ENCODE peak calls at places on chromosomes 5 and 9, in nine cellular contexts. F is coronary artery, A is K562, Y is GM23248, I is colonic mucosa, U is mucosa of descending colon, N is HCT116, G is astrocyte of the spinal cord, D is BJ. X is an unnamed sample.

GRCh38 chr5:56402273-56403223 is 169.4 kb upstream of the ANKRD55 start:
- DNase-seq in G (no peak), A (no peak), U (no peak), I (no peak), N (no peak), D (no peak), F (no peak), Y (no peak), X (no peak)

GRCh38 chr9:16496908-16497307 is 373.6 kb downstream of the BNC2 start:
- DNase-seq in D (no peak), F (no peak), G (no peak), Y (no peak), N (no peak), U (no peak), I (no peak), A (no peak), X (no peak)

GRCh38 chr9:126722252-126722921 is 82.5 kb upstream of the ZBTB43 start:
- DNase-seq in A (peak), I (peak), F (no peak), U (peak), D (no peak), G (peak), Y (peak), N (peak), X (peak)

GRCh38 chr5:37086466-37087178 is 162.6 kb downstream of the CPLANE1 start:
- DNase-seq in A (no peak), U (peak), G (peak), N (no peak), I (peak), D (peak), F (no peak), Y (peak), X (no peak)

GRCh38 chr5:143213231-143213850 is 190.1 kb downstream of the NR3C1 start:
- DNase-seq in D (peak), G (peak), Y (peak), A (no peak), N (no peak), F (no peak), U (no peak), I (no peak), X (no peak)

GRCh38 chr9:87109851-87110250 is 162.5 kb upstream of the GAS1 start:
- DNase-seq in F (no peak), G (peak), D (peak), A (no peak), U (no peak), N (no peak), Y (peak), I (no peak), X (no peak)

GRCh38 chr9:109190151-109190550 is 23.1 kb upstream of the FRRS1L start:
- DNase-seq in I (no peak), N (no peak), G (no peak), U (no peak), Y (peak), D (no peak), A (no peak), F (no peak), X (no peak)

GRCh38 chr5:173663810-173664526 is 47.5 kb upstream of the BOD1 start:
- DNase-seq in U (peak), G (peak), D (no peak), F (no peak), N (no peak), A (peak), I (peak), Y (peak), X (no peak)

GRCh38 chr5:74196233-74196632 is 444.3 kb downstream of the ENC1 start:
- DNase-seq in Y (no peak), D (no peak), U (no peak), N (no peak), I (no peak), G (no peak), F (no peak), A (no peak), X (no peak)

GRCh38 chr5:16808021-16808420 is 128.1 kb downstream of the MYO10 start:
- DNase-seq in N (no peak), F (no peak), Y (no peak), G (no peak), D (no peak), A (no peak), U (no peak), I (no peak), X (no peak)

GRCh38 chr5:73558950-73559349 is 6.5 kb downstream of the ANKRA2 start:
- DNase-seq in A (no peak), U (no peak), D (no peak), I (no peak), G (no peak), Y (peak), F (no peak), N (no peak), X (no peak)

GRCh38 chr5:126811515-126812198 is 34.7 kb downstream of the LMNB1 start:
- DNase-seq in G (peak), A (no peak), I (no peak), U (no peak), D (no peak), Y (peak), F (no peak), N (no peak), X (no peak)

GRCh38 chr9:81052846-81053245 is 636.5 kb downstream of the TLE1 start:
- DNase-seq in A (no peak), N (no peak), Y (peak), F (no peak), U (no peak), G (peak), D (no peak), I (no peak), X (no peak)

GRCh38 chr5:124504081-124504916 is 242.1 kb downstream of the ZNF608 start:
- DNase-seq in U (no peak), G (peak), F (no peak), N (no peak), A (no peak), I (no peak), D (no peak), Y (no peak), X (no peak)

DNA sequence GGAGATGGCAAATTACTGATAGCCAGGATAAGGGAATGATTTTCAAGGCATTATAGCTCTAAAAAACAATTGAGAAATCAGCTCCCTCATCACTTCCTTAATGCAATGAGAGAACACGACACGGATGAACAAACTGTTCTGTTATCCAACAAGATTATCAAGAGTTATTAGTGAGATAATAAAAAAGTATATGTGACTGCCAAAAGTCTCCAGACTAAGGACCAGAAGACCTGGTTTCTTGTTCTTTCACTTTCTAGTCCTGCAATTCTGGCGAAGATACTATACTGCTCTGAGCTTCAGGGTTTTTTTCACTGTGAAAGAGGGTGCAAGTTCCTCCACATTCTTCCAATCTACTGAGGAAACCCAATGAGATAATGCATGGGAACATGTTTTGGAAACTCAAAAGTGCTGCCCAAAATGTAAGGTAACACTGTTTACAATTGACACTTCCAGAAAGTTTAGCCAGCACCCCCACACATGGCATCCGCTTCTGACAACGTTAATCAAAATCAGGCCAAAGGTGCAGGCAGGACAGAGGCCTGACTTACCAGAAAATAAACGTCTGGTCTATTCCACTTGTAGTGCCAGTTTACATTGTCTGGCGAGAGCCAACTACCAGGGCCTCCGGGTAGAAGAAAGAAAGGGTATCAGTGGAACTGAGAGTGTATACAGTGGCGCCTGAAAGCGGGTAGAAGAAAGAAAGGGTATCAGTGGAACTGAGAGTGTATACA is 254.3 kb downstream of the DOCK8 start:
- DNase-seq in U (peak), F (no peak), N (no peak), A (no peak), Y (no peak), G (no peak), I (peak), D (no peak), X (no peak)
- H3K4me3 ChIP-seq in U (no peak), F (peak), N (no peak), A (no peak), Y (no peak), G (no peak), I (peak), D (no peak), X (peak)

DNA sequence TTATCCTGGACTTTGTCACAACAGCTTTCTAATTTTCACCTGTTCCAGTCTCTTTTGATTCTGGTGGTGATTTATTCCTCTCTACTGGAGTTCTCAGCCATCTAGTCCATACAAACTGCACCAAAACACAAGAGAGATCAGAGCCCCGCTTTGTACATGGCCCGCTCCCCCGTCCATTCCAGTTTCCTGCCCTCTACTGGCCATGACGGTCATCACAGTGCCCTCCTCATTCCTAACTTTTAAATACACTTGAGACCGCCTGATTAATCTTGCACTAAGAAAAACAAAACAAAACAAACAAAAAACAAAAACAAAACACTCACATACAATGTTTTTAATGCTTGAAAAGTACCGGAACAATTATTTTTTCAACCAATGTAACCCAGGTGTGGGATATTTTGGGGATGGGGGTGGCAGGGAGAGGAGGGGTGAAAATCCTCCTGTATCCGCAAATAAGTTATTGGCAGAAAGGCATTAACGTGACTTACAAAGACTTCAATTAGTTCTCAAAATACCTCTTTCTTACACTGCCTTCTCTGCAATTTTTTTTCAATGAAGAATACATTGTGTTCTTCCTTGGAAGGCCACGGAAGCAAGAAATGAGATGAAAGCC is 84.8 kb upstream of the PAM start:
- DNase-seq in G (no peak), I (no peak), U (peak), F (no peak), N (peak), Y (peak), A (peak), D (no peak), X (no peak)
- H3K4me3 ChIP-seq in G (no peak), I (no peak), U (no peak), F (no peak), N (peak), Y (no peak), A (peak), D (no peak), X (no peak)

DNA sequence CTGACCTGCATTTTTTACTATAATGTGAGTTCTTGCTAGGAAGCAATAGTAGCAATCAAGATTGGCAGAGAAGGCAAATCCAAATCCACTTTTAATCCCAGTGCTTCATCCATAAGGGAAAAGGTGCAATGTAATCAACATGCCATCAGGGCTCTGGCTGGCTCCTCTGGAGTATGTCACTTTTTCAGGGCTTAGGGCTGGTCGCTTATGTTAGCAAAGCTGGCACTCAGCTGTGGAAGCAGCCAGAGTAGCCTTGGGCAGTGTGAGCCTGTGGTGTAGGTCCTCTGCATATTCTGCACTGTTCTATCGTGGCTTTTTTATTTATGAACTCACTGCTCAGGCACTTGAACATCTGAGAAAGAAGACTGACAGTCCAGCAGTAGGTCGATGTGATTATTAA is 16.1 kb downstream of the ACTBL2 start:
- DNase-seq in Y (no peak), N (no peak), G (no peak), U (no peak), I (no peak), D (no peak), A (no peak), F (no peak), X (no peak)
- H3K4me3 ChIP-seq in Y (no peak), N (no peak), G (no peak), U (no peak), I (no peak), D (no peak), A (no peak), F (no peak), X (no peak)

GRCh38 chr5:138115254-138115653 is 24.0 kb downstream of the NME5 start:
- DNase-seq in I (no peak), U (no peak), N (no peak), G (no peak), F (no peak), A (no peak), Y (no peak), D (no peak), X (no peak)
- H3K4me3 ChIP-seq in I (no peak), U (no peak), N (no peak), G (no peak), F (no peak), A (no peak), Y (no peak), D (no peak), X (no peak)

DNA sequence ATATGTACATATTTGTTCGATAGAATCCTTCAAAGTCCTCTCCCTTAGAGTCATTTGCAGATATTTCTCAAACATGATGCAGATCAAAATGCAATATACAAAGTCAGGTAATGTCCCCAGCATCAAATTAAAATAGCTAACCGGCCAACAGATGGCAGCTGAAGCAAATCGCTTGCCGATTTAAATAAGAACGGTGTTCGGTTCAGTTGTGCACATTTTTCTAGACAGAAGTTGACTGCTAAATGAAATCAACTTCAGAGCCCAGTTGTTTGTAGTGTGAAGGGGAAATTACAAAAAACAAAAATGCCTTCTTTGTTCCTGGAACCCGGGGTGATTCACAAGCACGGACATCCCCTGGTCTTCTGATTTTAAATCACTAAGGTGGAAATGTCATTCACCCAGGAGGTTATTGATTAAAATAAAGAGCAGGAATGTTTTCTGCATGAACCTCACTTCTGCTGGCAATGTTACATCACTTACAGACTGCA is 219.2 kb downstream of the EBF1 start:
- DNase-seq in U (no peak), Y (peak), G (peak), D (no peak), N (no peak), F (no peak), I (no peak), A (no peak), X (no peak)
- H3K4me3 ChIP-seq in U (no peak), Y (no peak), G (no peak), D (no peak), N (no peak), F (no peak), I (no peak), A (no peak), X (no peak)

DNA sequence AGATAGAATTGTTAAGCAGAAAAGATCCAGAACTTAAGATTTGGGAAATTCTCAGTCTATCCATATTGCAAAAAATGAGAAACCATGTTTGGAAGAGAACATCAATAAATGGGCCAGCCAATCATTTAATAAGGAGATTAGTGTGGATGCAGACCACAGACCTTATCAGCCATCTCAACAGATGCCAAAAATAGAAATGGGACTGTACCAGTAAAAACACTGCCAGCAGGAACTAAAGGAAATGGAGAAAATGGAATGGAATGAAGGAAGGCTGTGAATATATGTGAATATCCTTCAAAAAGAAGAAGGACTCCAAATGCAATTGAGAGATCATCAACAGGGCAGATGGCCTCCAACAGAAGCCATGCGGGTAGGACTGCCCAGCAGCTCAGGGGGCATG is 52.7 kb upstream of the ZNF618 start:
- DNase-seq in D (no peak), I (no peak), G (no peak), U (no peak), F (no peak), Y (no peak), A (no peak), N (no peak), X (no peak)
- H3K4me3 ChIP-seq in D (no peak), I (no peak), G (no peak), U (no peak), F (no peak), Y (no peak), A (no peak), N (no peak), X (no peak)

DNA sequence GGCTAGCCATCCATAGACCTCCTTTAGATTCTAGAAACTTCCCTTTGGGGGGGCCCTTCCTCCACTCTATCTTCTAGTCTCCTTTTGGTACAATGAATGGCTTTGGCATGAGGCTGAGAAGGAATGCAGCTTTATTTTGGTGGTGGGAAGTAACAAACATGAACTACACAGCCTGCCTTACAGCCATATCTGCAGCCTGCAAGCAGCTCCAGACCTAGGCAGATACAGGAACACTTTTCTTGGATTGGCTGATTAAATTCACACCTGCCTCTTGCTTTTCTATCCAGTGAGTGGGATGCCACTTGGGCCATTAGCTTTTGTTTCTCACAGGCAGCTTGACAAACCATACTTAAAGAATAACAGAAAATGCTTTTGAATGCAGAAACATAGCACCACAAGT is 28.2 kb downstream of the NR6A1 start:
- DNase-seq in N (no peak), U (no peak), I (no peak), G (no peak), F (no peak), Y (no peak), D (no peak), A (peak), X (no peak)
- H3K4me3 ChIP-seq in N (no peak), U (no peak), I (no peak), G (no peak), F (no peak), Y (no peak), D (no peak), A (no peak), X (no peak)

X was measured in tibial nerve.